ENCODE peak calls at places on chromosomes 6 and 20, in four cellular contexts. W is dorsolateral prefrontal cortex, S is ACHN, D is tibial nerve. Q is an unnamed sample.

GRCh38 chr6:41966961-41967311 is 25.3 kb upstream of the CCND3 start:
- DNase-seq in W (no peak), S (peak), D (no peak), Q (no peak)

GRCh38 chr6:17281497-17282481 is 628 bp downstream of the RBM24 start:
- DNase-seq in W (no peak), S (peak), D (peak), Q (no peak)

GRCh38 chr6:154590770-154591169 is 80.3 kb upstream of the CNKSR3 start:
- DNase-seq in W (no peak), S (no peak), D (no peak), Q (no peak)

GRCh38 chr6:81262656-81263055 is 489.8 kb downstream of the TENT5A start:
- DNase-seq in W (no peak), S (no peak), D (no peak), Q (peak)

GRCh38 chr20:8060977-8061376 is 41.4 kb upstream of the TMX4 start:
- DNase-seq in W (no peak), S (no peak), D (no peak), Q (no peak)

GRCh38 chr6:161137320-161137719 is 136.5 kb downstream of the AGPAT4 start:
- DNase-seq in W (no peak), S (no peak), D (no peak), Q (no peak)

GRCh38 chr20:56776345-56776744 is 147.2 kb downstream of the TFAP2C start:
- DNase-seq in W (no peak), S (no peak), D (no peak), Q (no peak)

GRCh38 chr6:92023410-92023940 is 1395.9 kb downstream of the EPHA7 start:
- DNase-seq in W (no peak), S (no peak), D (no peak), Q (no peak)

GRCh38 chr6:13794184-13794583 is 20.2 kb downstream of the MCUR1 start:
- DNase-seq in W (no peak), S (peak), D (no peak), Q (no peak)

GRCh38 chr6:31586596-31586995 is 519 bp downstream of the LST1 start:
- DNase-seq in W (no peak), S (no peak), D (no peak), Q (no peak)

GRCh38 chr20:25317351-25318075 is 69.6 kb downstream of the PYGB start:
- DNase-seq in W (no peak), S (no peak), D (no peak), Q (no peak)

Q was measured in ascending aorta.